ENCODE peak calls at places on chromosome 7, in five cellular contexts. H, A, R, G and I are unnamed samples. For H3K4me1, the result is how much of the 10 kb centered on the place peaks cover.

GRCh38 chr7:104973909-104974415 is 40.0 kb upstream of the KMT2E start:
- DNase-seq in H (peak), A (no peak), R (no peak), G (no peak), I (no peak)

GRCh38 chr7:129714514-129715063 is 103.1 kb downstream of the NRF1 start:
- DNase-seq in H (no peak), A (no peak), R (no peak), G (no peak), I (no peak)

GRCh38 chr7:100372256-100372655 is 1.0 kb upstream of the PILRA start:
- DNase-seq in H (peak), A (no peak), R (no peak), G (no peak), I (no peak)

GRCh38 chr7:83677180-83677866 is 28.4 kb upstream of the SEMA3E start:
- DNase-seq in H (peak), A (peak), R (no peak), G (peak), I (no peak)

GRCh38 chr7:107580716-107581383 is 804 bp downstream of the BCAP29 start:
- DNase-seq in H (no peak), A (no peak), R (no peak), G (no peak), I (no peak)

GRCh38 chr7:32253245-32253644 is 183.0 kb upstream of the PDE1C start:
- DNase-seq in H (no peak), A (no peak), R (no peak), G (no peak), I (peak)

GRCh38 chr7:50853311-50853710 is 70.6 kb upstream of the GRB10 start:
- DNase-seq in H (no peak), A (no peak), R (no peak), G (no peak), I (no peak)

GRCh38 chr7:21898265-21898930 is 47.3 kb downstream of the CDCA7L start:
- DNase-seq in H (no peak), A (no peak), R (peak), G (no peak), I (no peak)

GRCh38 chr7:111835066-111835465 is 272.8 kb upstream of the IMMP2L start:
- DNase-seq in H (peak), A (no peak), R (no peak), G (no peak), I (no peak)

GRCh38 chr7:155618708-155619633 is 25.5 kb upstream of the RBM33 start:
- DNase-seq in H (peak), A (no peak), R (no peak), G (no peak), I (no peak)

GRCh38 chr7:27661776-27662489 is 750 bp downstream of the HIBADH start:
- DNase-seq in H (peak), A (no peak), R (no peak), G (no peak), I (no peak)

GRCh38 chr7:155959894-155960293 is 147.6 kb upstream of the SHH start:
- DNase-seq in H (no peak), A (peak), R (no peak), G (no peak), I (no peak)

GRCh38 chr7:24406053-24406561 is 122.1 kb downstream of the NPY start:
- DNase-seq in H (no peak), A (no peak), R (no peak), G (no peak), I (no peak)

GRCh38 chr7:127629268-127629854 is 11.4 kb upstream of the PAX4 start:
- DNase-seq in H (no peak), A (peak), R (no peak), G (peak), I (peak)

GRCh38 chr7:33040803-33041516 is 21.6 kb downstream of the NT5C3A start:
- DNase-seq in H (peak), A (no peak), R (peak), G (peak), I (no peak)

GRCh38 chr7:108486291-108486966 is 30.2 kb upstream of the NRCAM start:
- DNase-seq in H (peak), A (no peak), R (no peak), G (no peak), I (no peak)

GRCh38 chr7:95190515-95190914 is 133.8 kb downstream of the PON1 start:
- DNase-seq in H (no peak), A (no peak), R (no peak), G (no peak), I (no peak)

GRCh38 chr7:69115788-69116187 is 482.5 kb upstream of the AUTS2 start:
- DNase-seq in H (no peak), A (no peak), R (no peak), G (no peak), I (peak)

GRCh38 chr7:154503962-154504550 is 451.9 kb downstream of the DPP6 start:
- DNase-seq in H (peak), A (peak), R (no peak), G (no peak), I (peak)

GRCh38 chr7:128946936-128947830 is 9.5 kb downstream of the IRF5 start:
- DNase-seq in H (no peak), A (no peak), R (no peak), G (no peak), I (no peak)

GRCh38 chr7:134602921-134603394 is 43.7 kb upstream of the BPGM start:
- DNase-seq in H (peak), A (no peak), R (no peak), G (no peak), I (no peak)

GRCh38 chr7:94697671-94697994 is 41.7 kb upstream of the SGCE start:
- DNase-seq in H (no peak), A (no peak), R (no peak), G (no peak), I (no peak)

DNA sequence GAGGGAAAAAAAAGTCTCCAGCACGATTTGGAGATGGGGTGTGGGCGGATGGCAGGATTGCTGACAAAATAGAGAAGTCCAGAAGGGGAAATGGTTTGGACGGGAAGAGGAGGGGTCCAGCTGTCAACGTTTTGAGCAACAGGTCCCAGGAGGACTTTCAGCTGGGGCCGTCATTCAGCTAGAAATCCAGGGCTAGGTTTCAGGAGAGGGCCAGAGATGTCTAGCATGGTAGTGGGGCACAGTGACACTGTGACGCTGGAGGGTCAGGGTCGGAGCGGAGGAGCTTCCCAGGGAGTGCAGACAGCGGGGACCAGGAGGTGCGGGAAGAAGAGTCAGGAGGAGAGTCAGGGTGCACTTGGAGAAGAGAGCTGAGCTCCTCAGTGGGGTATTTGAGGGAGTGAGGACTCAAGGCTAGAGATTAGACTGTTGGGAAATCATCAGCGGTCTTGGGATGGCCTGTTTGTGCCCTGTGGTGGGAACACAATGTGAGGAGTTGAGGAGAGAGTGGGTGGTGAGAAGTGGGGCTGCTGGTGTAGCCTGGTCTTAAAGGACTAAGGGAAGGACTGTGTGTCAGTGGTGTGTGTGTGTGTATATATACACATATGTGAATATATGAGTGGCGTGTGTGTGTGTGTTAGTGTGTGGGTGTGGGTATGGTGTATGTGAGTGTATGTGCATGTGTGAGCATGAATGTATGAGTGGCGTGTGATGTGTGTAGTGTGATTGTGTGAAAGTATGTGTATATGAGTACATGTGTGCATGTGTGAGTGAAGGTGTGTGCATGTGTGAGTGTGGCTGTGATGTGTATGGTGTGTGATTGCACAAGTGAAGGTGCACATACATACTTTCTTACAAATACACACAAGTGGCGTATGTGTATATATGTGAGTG is 3.8 kb downstream of the ZYX start:
- DNase-seq in H (no peak), A (no peak), R (no peak), G (no peak), I (no peak)
- H3K4me1 ChIP-seq in H (under half), A (under half), R (under half), G (under half), I (under half)

DNA sequence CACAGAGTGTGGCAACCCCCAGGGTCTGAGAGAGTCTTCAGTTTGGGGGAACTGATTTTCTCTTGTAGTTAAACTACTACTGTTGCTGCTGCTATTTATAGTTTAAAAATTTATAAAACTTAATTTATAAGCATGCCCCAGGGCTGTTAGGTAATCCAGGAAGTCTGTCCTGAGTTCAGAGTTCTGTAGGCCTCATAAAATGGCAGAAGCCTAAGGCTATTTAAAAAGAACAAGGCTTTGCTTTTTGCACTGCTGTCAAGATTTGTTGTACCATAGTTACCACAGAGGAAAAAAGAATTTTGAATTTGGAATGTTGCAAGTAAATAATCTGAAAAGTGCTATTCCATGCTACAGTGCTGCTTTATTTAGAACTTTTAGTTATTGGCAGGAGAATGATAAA is 66.1 kb downstream of the AGK start:
- DNase-seq in H (no peak), A (no peak), R (no peak), G (no peak), I (no peak)
- TF ChIP-seq EZH2 in H (no peak), A (no peak), R (no peak), G (no peak), I (no peak)

DNA sequence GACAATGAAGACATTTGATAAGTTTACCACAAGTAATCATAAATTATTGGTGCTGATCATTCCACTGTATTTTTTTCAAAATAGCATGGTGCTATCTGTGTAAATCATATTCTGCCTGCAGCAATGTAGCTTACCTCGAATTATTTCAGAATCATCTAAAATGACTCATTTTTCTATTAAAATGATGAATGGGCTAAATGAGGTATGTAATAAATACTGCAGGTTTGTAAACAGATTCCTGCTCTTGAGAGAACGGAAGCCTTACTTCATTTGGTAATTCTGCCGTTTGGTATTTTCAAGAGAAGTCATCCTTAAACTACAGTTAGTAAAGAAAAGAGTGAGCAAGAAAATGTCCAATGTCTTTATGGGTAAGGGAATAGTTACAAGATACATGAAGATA is 115.9 kb downstream of the CHCHD3 start:
- DNase-seq in H (no peak), A (no peak), R (no peak), G (no peak), I (no peak)
- H3K4me2 ChIP-seq in H (no peak), A (no peak), R (no peak), G (no peak), I (no peak)

DNA sequence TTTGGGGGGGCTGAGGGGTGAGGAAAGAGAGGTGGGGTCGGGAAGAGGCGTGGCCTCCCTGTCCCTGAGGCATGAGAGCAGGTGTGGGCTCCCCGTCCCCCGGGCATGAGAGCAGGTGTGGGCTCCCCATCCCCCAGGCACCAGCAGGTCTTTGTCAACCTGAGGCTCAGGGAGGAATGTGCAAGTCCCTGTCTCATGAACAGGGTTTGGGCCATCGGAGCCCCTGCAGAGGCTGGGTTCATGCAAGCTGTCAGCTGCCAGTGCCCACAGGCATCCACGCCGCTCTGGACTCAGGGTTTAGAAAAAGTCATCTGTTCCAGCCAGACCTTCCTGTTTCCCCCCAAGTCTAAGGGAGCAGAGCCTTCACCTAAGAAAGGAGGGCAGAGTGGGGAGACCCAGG is 29.1 kb upstream of the GPR146 start:
- DNase-seq in H (no peak), A (no peak), R (no peak), G (no peak), I (no peak)
- H3K4me1 ChIP-seq in H (under half), A (under half), R (under half), G (under half), I (under half)

DNA sequence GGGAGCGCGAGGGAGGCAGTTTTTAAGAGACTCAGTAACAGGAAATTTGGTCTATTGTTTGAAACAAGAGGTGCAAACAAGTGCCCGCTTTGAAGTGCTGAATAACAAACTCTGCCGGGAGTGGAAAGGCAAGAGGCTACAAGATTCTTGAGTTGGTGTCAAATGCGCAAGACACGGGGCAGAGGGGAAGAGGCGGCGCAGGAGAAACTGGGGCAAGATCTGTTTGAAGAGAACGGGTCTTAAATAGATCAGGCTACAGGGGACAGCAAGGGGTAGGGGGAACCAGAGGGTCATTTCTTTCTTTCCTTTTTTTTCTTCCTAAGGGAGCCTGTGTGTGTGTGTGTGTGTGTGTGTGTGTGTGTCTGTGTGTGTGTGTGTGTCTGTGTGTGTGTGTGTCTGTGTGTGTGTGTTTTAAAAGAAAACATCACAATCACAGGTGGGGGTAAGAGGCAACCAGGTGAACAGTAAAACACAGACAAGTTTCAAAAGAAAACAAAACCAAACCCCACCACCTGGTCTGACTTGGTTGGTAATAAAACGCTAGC is 13.3 kb upstream of the CUX1 start:
- DNase-seq in H (no peak), A (no peak), R (no peak), G (no peak), I (peak)
- TF ChIP-seq EZH2 in H (no peak), A (no peak), R (no peak), G (no peak), I (peak)

DNA sequence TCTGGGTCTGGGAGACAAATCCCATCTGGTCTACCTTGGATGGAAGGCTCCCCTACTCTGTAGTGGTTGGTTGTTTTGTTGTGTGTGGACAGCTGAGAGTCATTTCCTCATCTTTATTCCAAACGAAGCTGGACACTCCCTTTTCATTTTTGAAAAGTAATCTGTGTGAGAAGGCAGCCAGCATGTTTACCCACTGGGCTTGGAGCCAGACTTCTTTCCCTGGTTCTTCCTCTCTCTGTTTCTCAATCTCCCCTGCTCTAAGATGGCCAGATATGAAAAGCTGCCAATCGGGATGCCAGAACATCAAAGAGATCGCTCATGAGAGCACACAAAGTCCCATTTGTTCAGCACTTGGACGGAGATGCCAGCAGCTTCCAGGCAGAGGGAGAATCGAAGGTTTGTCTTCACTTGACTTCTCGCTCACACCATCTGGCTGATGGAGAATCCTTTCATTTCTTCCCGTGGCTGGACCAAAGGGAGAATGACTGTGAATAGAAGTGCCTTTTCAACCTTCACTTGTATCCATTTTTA is 108.2 kb upstream of the AGR3 start:
- DNase-seq in H (peak), A (peak), R (no peak), G (peak), I (no peak)
- H3K4me2 ChIP-seq in H (peak), A (peak), R (no peak), G (peak), I (no peak)